ENCODE peak calls at places on chromosomes 2 and 18, in nine cellular contexts. U, I, Y, Z, X, V, C, D and K are unnamed samples.

GRCh38 chr18:64566461-64566860 is 417.6 kb upstream of the LINC00305 start:
- DNase-seq in D (no peak), V (no peak), Z (no peak), Y (no peak), I (no peak), X (no peak), C (no peak), U (no peak), K (no peak)

GRCh38 chr2:240567137-240567871 is 980 bp upstream of the RNPEPL1 start:
- DNase-seq in Y (no peak), V (no peak), D (peak), Z (peak), C (no peak), U (peak), I (no peak), X (no peak), K (no peak)

GRCh38 chr18:63317982-63318881 is 1.3 kb downstream of the BCL2 start:
- DNase-seq in X (no peak), C (no peak), U (peak), Y (peak), D (peak), V (peak), Z (peak), I (peak), K (peak)

GRCh38 chr2:202032841-202033316 is 776 bp upstream of the FZD7 start:
- DNase-seq in V (peak), D (peak), U (no peak), Z (peak), Y (peak), X (peak), I (peak), C (no peak), K (peak)

GRCh38 chr18:51153659-51154371 is 43.7 kb downstream of the MEX3C start:
- DNase-seq in Y (no peak), I (no peak), U (no peak), C (no peak), D (no peak), X (no peak), Z (peak), V (no peak), K (no peak)

GRCh38 chr18:55510809-55511208 is 77.2 kb downstream of the TCF4 start:
- DNase-seq in X (peak), C (no peak), D (no peak), Y (peak), I (no peak), U (no peak), V (peak), Z (no peak), K (peak)

GRCh38 chr18:48990497-48991298 is 39.9 kb upstream of the SMAD7 start:
- DNase-seq in D (peak), X (peak), C (no peak), U (no peak), Z (no peak), V (peak), I (no peak), Y (peak), K (no peak)

GRCh38 chr2:141063410-141063809 is 1067.4 kb downstream of the LRP1B start:
- DNase-seq in U (no peak), C (no peak), I (no peak), Z (no peak), Y (no peak), V (no peak), X (no peak), D (no peak), K (no peak)

GRCh38 chr2:11330457-11331142 is 13.8 kb downstream of the ROCK2 start:
- DNase-seq in I (no peak), X (no peak), Z (no peak), Y (no peak), D (no peak), V (no peak), U (no peak), C (no peak), K (no peak)

GRCh38 chr2:145845923-145846322 is 1326.0 kb upstream of the ZEB2 start:
- DNase-seq in Z (no peak), C (no peak), I (no peak), X (no peak), U (no peak), Y (no peak), D (no peak), V (no peak), K (no peak)

GRCh38 chr2:55099878-55100820 is 49.9 kb upstream of the RTN4 start:
- DNase-seq in V (peak), D (no peak), X (peak), Z (no peak), Y (peak), U (no peak), C (no peak), I (peak), K (no peak)

GRCh38 chr2:144771348-144771747 is 251.4 kb upstream of the ZEB2 start:
- DNase-seq in Y (no peak), Z (no peak), D (no peak), V (no peak), I (no peak), C (no peak), X (no peak), U (no peak), K (no peak)

GRCh38 chr2:121333231-121333630 is 48.2 kb upstream of the TFCP2L1 start:
- DNase-seq in U (no peak), X (no peak), Y (no peak), D (no peak), Z (no peak), C (no peak), V (no peak), I (no peak), K (no peak)

GRCh38 chr2:164110518-164110917 is 374.7 kb upstream of the FIGN start:
- DNase-seq in V (no peak), X (no peak), I (no peak), Y (no peak), D (no peak), U (no peak), Z (no peak), C (peak), K (no peak)

GRCh38 chr18:39627936-39628335 is 2062.3 kb upstream of the CELF4 start:
- DNase-seq in X (no peak), U (no peak), D (no peak), Z (no peak), I (no peak), C (no peak), Y (no peak), V (no peak), K (peak)